ENCODE peak calls at places on chromosomes 16 and 17, in ten cellular contexts. W is gastrocnemius medialis, M is BJ, C is fibroblast of the aortic adventitia, F is AG09309, R is adrenal gland, I is lower leg skin, N is fibroblast of mammary gland, Q is dorsolateral prefrontal cortex, T is cardiac muscle cell. P is an unnamed sample.

GRCh38 chr16:66359811-66360608 is 6.5 kb upstream of the CDH5 start:
- DNase-seq in W (no peak), M (no peak), C (no peak), F (no peak), R (no peak), I (no peak), N (no peak), Q (no peak), T (no peak), P (no peak)

GRCh38 chr17:14098246-14098645 is 28.9 kb downstream of the COX10 start:
- DNase-seq in W (no peak), M (no peak), C (no peak), F (no peak), R (no peak), I (no peak), N (no peak), Q (no peak), T (no peak), P (no peak)

GRCh38 chr17:49819118-49819517 is 28.8 kb downstream of the TAC4 start:
- DNase-seq in W (no peak), M (no peak), C (no peak), F (no peak), R (no peak), I (no peak), N (no peak), Q (no peak), T (no peak), P (no peak)

GRCh38 chr17:21362331-21362931 is 13.7 kb upstream of the KCNJ12 start:
- DNase-seq in W (no peak), M (no peak), C (no peak), F (no peak), R (no peak), I (no peak), N (no peak), Q (no peak), T (no peak), P (no peak)

GRCh38 chr16:9338068-9338467 is 246.6 kb downstream of the HAPSTR1 start:
- DNase-seq in W (no peak), M (no peak), C (no peak), F (no peak), R (no peak), I (no peak), N (no peak), Q (no peak), T (no peak), P (no peak)

GRCh38 chr17:40541873-40542561 is 23.3 kb downstream of the CCR7 start:
- DNase-seq in W (no peak), M (no peak), C (peak; percentile 96), F (no peak), R (no peak), I (peak; percentile 84), N (no peak), Q (peak; percentile 38), T (no peak), P (no peak)

GRCh38 chr17:14458724-14459123 is 157.8 kb downstream of the HS3ST3B1 start:
- DNase-seq in W (no peak), M (no peak), C (no peak), F (no peak), R (no peak), I (no peak), N (no peak), Q (no peak), T (no peak), P (no peak)

GRCh38 chr17:58991718-58992331 is 114.9 kb downstream of the TRIM37 start:
- DNase-seq in W (no peak), M (peak; percentile 23), C (peak; percentile 8), F (no peak), R (no peak), I (no peak), N (no peak), Q (no peak), T (no peak), P (peak; percentile 70)

GRCh38 chr17:50423553-50424159 is 2.4 kb upstream of the ACSF2 start:
- DNase-seq in W (no peak), M (peak; percentile 44), C (peak; percentile 91), F (peak; percentile 61), R (no peak), I (no peak), N (peak; percentile 95), Q (no peak), T (no peak), P (peak; percentile 83)

GRCh38 chr17:60905709-60906108 is 228.1 kb downstream of the BCAS3 start:
- DNase-seq in W (no peak), M (no peak), C (no peak), F (no peak), R (no peak), I (no peak), N (no peak), Q (no peak), T (no peak), P (no peak)

GRCh38 chr17:58527949-58528348 is 13.5 kb upstream of the MTMR4 start:
- DNase-seq in W (no peak), M (no peak), C (peak; percentile 67), F (no peak), R (no peak), I (no peak), N (peak; percentile 33), Q (peak; percentile 91), T (no peak), P (no peak)

GRCh38 chr17:49853470-49854015 is 5.7 kb upstream of the TAC4 start:
- DNase-seq in W (no peak), M (no peak), C (no peak), F (no peak), R (no peak), I (no peak), N (no peak), Q (no peak), T (no peak), P (no peak)

DNA sequence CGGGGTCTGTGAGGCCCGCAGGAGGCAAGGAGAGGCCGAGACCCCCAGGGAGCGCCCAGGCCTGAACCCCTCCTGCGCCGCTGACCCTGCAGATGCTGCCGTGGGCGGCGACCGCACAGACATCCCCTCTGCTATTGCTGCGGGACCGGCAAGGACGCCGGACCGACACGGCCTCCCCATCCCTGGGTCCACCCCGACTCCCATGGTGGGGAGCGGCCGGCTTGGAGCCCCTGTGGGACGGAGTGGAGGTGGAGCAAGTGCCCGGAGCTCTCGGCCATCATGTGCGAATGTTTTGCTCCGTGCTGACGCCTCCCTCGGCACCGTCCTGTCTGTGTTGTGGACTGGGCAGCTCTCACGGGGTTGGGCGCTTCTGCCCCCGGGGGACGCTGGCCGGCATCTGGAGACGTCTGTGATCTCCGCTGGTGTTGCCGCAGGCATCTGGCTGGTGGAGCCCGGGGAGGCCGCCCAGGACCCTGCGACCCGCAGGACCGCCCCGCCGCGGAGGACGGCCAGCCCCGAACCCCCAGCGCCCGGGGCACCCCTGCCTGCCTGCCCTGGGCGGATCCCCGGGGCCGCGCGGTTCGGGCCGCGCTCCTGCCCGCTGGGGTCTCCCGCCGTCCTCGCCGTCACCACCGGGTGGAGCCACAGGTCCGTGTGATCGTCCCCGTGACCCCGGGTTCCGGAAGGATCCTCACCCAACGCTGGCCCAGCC is 12.8 kb upstream of the GNG13 start:
- DNase-seq in W (no peak), M (no peak), C (peak; percentile 21), F (no peak), R (peak; percentile 52), I (no peak), N (peak; percentile 20), Q (peak; percentile 72), T (peak; percentile 77), P (no peak)
- H3K4me3 ChIP-seq in W (no peak overlapping the region), M (peak overlapping the region; percentile 34), C (peak overlapping the region; percentile 33), F (peak overlapping the region; percentile 22), R (peak overlapping the region; percentile 39), I (no peak overlapping the region), N (no peak overlapping the region), Q (peak overlapping the region; percentile 54), T (no peak overlapping the region), P (peak overlapping the region; percentile 23)

GRCh38 chr17:28544402-28545140 is 7.9 kb downstream of the UNC119 start:
- DNase-seq in W (no peak), M (no peak), C (no peak), F (no peak), R (no peak), I (no peak), N (no peak), Q (no peak), T (no peak), P (no peak)
- TF ChIP-seq CTCF in W (no peak), M (no peak), C (no peak), F (no peak), R (no peak), I (no peak), N (no peak), Q (no peak), T (no peak), P (no peak)

GRCh38 chr16:89484088-89484501 is 6.3 kb downstream of the ANKRD11 start:
- DNase-seq in W (no peak), M (no peak), C (no peak), F (no peak), R (no peak), I (no peak), N (no peak), Q (no peak), T (no peak), P (no peak)

GRCh38 chr16:89482824-89483220 is 7.5 kb downstream of the ANKRD11 start:
- DNase-seq in W (no peak), M (no peak), C (no peak), F (no peak), R (no peak), I (no peak), N (no peak), Q (no peak), T (no peak), P (no peak)

GRCh38 chr16:89489040-89489721 is 1.2 kb downstream of the ANKRD11 start:
- DNase-seq in W (peak; percentile 79), M (peak; percentile 67), C (peak; percentile 97), F (peak; percentile 93), R (peak; percentile 79), I (peak; percentile 96), N (peak; percentile 96), Q (peak; percentile 64), T (peak; percentile 74), P (peak; percentile 87)

GRCh38 chr16:89484923-89485679 is 5.3 kb downstream of the ANKRD11 start:
- DNase-seq in W (no peak), M (no peak), C (no peak), F (no peak), R (no peak), I (no peak), N (no peak), Q (no peak), T (no peak), P (no peak)

DNA sequence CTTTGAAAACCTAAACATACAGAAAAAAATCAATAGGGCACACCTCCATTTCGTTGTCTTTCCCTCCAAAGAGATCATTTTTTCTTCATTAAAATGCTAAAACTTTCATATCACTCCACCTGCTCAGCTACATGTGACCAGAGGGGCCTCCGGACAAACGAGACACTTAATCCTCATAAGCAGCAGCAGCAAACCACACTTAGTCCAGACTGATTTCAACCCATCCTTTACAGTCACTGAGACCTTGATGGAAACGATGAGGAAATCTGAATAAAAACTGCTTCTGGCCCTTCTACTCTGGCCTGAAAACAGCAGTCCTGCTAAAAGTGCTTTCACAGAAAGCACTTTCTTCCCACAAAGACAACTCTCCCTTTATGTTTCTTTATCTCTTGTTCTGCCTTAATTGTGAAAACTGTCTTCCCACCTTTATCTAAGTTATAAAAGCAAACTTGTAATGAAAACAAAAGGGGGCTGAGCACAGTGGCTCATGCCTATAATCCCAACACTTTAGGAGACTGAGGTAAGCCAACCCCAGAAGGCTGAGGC is 4.6 kb downstream of the ANKRD11 start:
- DNase-seq in W (no peak), M (no peak), C (no peak), F (no peak), R (no peak), I (no peak), N (no peak), Q (no peak), T (no peak), P (no peak)
- H3K4me3 ChIP-seq in W (no peak overlapping the region), M (no peak overlapping the region), C (no peak overlapping the region), F (no peak overlapping the region), R (no peak overlapping the region), I (no peak overlapping the region), N (no peak overlapping the region), Q (no peak overlapping the region), T (no peak overlapping the region), P (no peak overlapping the region)

GRCh38 chr17:45813051-45813731 is 29.1 kb downstream of the CRHR1 start:
- DNase-seq in W (no peak), M (no peak), C (no peak), F (no peak), R (no peak), I (no peak), N (no peak), Q (peak; percentile 77), T (peak; percentile 63), P (no peak)
- TF ChIP-seq CTCF in W (no peak), M (peak; percentile 14), C (peak; percentile 8), F (no peak), R (no peak), I (no peak), N (no peak), Q (peak; percentile 60), T (peak; percentile 44), P (peak; percentile 14)